ENCODE peak calls at places on chromosome 9, in five cellular contexts. J is SHP77, X is NCI-H2029 treated with DMSO at 0.1 percent for 48 hours, H is left ventricle myocardium superior, C is cardiac muscle cell. L is an unnamed sample.

GRCh38 chr9:114371986-114372917 is 15.5 kb downstream of the AKNA start:
- DNase-seq in J (no peak), X (no peak), H (no peak), C (no peak), L (no peak)

GRCh38 chr9:133887540-133888047 is 104.5 kb downstream of the VAV2 start:
- DNase-seq in J (no peak), X (no peak), H (no peak), C (no peak), L (no peak)

GRCh38 chr9:114096041-114096511 is 3.0 kb downstream of the KIF12 start:
- DNase-seq in J (no peak), X (no peak), H (peak; percentile 26), C (no peak), L (no peak)

GRCh38 chr9:132301521-132301920 is 53.3 kb downstream of the SETX start:
- DNase-seq in J (no peak), X (no peak), H (no peak), C (no peak), L (no peak)

GRCh38 chr9:124342946-124343485 is 72.2 kb downstream of the PSMB7 start:
- DNase-seq in J (peak; percentile 66), X (no peak), H (peak; percentile 65), C (no peak), L (peak; percentile 82)

GRCh38 chr9:27184556-27185351 is 75.7 kb downstream of the TEK start:
- DNase-seq in J (no peak), X (peak; percentile 52), H (no peak), C (no peak), L (no peak)

GRCh38 chr9:77710276-77710675 is 62.2 kb upstream of the GNA14 start:
- DNase-seq in J (no peak), X (no peak), H (no peak), C (no peak), L (no peak)

GRCh38 chr9:135566552-135566951 is 5.0 kb downstream of the PAEP start:
- DNase-seq in J (no peak), X (no peak), H (no peak), C (no peak), L (no peak)

GRCh38 chr9:8784813-8785212 is 985.2 kb upstream of the DMAC1 start:
- DNase-seq in J (no peak), X (no peak), H (no peak), C (no peak), L (no peak)

GRCh38 chr9:84953797-84954695 is 284.5 kb downstream of the NTRK2 start:
- DNase-seq in J (peak; percentile 25), X (peak; percentile 35), H (peak; percentile 85), C (peak; percentile 78), L (peak; percentile 82)

GRCh38 chr9:89668216-89668867 is 63.5 kb downstream of the GADD45G start:
- DNase-seq in J (peak; percentile 67), X (peak; percentile 83), H (no peak), C (no peak), L (no peak)

GRCh38 chr9:134204991-134205578 is 40.7 kb upstream of the RNU6ATAC start:
- DNase-seq in J (no peak), X (no peak), H (peak; percentile 36), C (no peak), L (no peak)

GRCh38 chr9:71072587-71072986 is 48.8 kb downstream of the TRPM3 start:
- DNase-seq in J (no peak), X (no peak), H (no peak), C (no peak), L (no peak)

GRCh38 chr9:135242406-135242805 is 154.9 kb downstream of the OLFM1 start:
- DNase-seq in J (no peak), X (no peak), H (peak; percentile 9), C (no peak), L (no peak)

GRCh38 chr9:37026936-37027581 is 7.0 kb downstream of the PAX5 start:
- DNase-seq in J (no peak), X (no peak), H (no peak), C (no peak), L (no peak)

GRCh38 chr9:81497096-81497495 is 192.3 kb downstream of the TLE1 start:
- DNase-seq in J (no peak), X (no peak), H (no peak), C (no peak), L (no peak)

GRCh38 chr9:134321957-134322741 is 4.1 kb upstream of the RXRA start:
- DNase-seq in J (no peak), X (no peak), H (peak; percentile 20), C (no peak), L (no peak)

GRCh38 chr9:111482656-111483418 is 1.3 kb downstream of the ECPAS start:
- DNase-seq in J (peak; percentile 66), X (peak; percentile 52), H (peak; percentile 87), C (peak; percentile 91), L (peak; percentile 66)

GRCh38 chr9:76699966-76700365 is 64.3 kb upstream of the PCA3 start:
- DNase-seq in J (no peak), X (no peak), H (no peak), C (no peak), L (no peak)

GRCh38 chr9:37311938-37312730 is 110.4 kb upstream of the GRHPR start:
- DNase-seq in J (no peak), X (no peak), H (no peak), C (no peak), L (no peak)

GRCh38 chr9:75531588-75531987 is 358.9 kb upstream of the PCSK5 start:
- DNase-seq in J (no peak), X (no peak), H (no peak), C (no peak), L (no peak)